ENCODE peak calls at places on chromosomes 12 and 14, in nine cellular contexts. One of them, this sample, is unnamed.

GRCh38 chr12:95582230-95583058 is 31.2 kb upstream of the USP44 start:
- DNase-seq in ovary: no peak
- DNase-seq in GM12865: no peak
- DNase-seq in upper lobe of right lung: no peak
- DNase-seq in pancreas: no peak
- DNase-seq in colonic mucosa: no peak
- DNase-seq in kidney glomerular epithelial cell: peak
- DNase-seq in islet precursor cell: no peak
- DNase-seq in stimulated activated naive CD4-positive, alpha-beta T cell: no peak
- DNase-seq in this sample: no peak

GRCh38 chr14:71114580-71114979 is 207.3 kb downstream of the PCNX1 start:
- DNase-seq in pancreas: no peak
- DNase-seq in ovary: no peak
- DNase-seq in kidney glomerular epithelial cell: no peak
- DNase-seq in GM12865: no peak
- DNase-seq in islet precursor cell: no peak
- DNase-seq in stimulated activated naive CD4-positive, alpha-beta T cell: no peak
- DNase-seq in upper lobe of right lung: no peak
- DNase-seq in colonic mucosa: no peak
- DNase-seq in this sample: no peak

GRCh38 chr12:50297027-50297426 is 13.7 kb upstream of the LIMA1 start:
- DNase-seq in kidney glomerular epithelial cell: no peak
- DNase-seq in upper lobe of right lung: no peak
- DNase-seq in islet precursor cell: no peak
- DNase-seq in stimulated activated naive CD4-positive, alpha-beta T cell: no peak
- DNase-seq in ovary: no peak
- DNase-seq in pancreas: no peak
- DNase-seq in GM12865: no peak
- DNase-seq in colonic mucosa: peak
- DNase-seq in this sample: no peak

GRCh38 chr14:99982449-99983250 is 82.6 kb upstream of the EVL start:
- DNase-seq in stimulated activated naive CD4-positive, alpha-beta T cell: peak
- DNase-seq in colonic mucosa: peak
- DNase-seq in pancreas: no peak
- DNase-seq in islet precursor cell: no peak
- DNase-seq in GM12865: peak
- DNase-seq in upper lobe of right lung: no peak
- DNase-seq in ovary: peak
- DNase-seq in kidney glomerular epithelial cell: peak
- DNase-seq in this sample: peak

GRCh38 chr14:44785096-44785495 is 176.7 kb downstream of the KLHL28 start:
- DNase-seq in stimulated activated naive CD4-positive, alpha-beta T cell: no peak
- DNase-seq in colonic mucosa: no peak
- DNase-seq in ovary: no peak
- DNase-seq in kidney glomerular epithelial cell: no peak
- DNase-seq in pancreas: no peak
- DNase-seq in GM12865: no peak
- DNase-seq in upper lobe of right lung: no peak
- DNase-seq in islet precursor cell: no peak
- DNase-seq in this sample: no peak

GRCh38 chr12:55955800-55956508 is 9.9 kb downstream of the PMEL start:
- DNase-seq in GM12865: peak
- DNase-seq in colonic mucosa: no peak
- DNase-seq in islet precursor cell: peak
- DNase-seq in stimulated activated naive CD4-positive, alpha-beta T cell: no peak
- DNase-seq in pancreas: no peak
- DNase-seq in ovary: no peak
- DNase-seq in kidney glomerular epithelial cell: peak
- DNase-seq in upper lobe of right lung: no peak
- DNase-seq in this sample: peak

GRCh38 chr12:104903648-104904423 is 54.3 kb downstream of the SLC41A2 start:
- DNase-seq in GM12865: no peak
- DNase-seq in pancreas: no peak
- DNase-seq in ovary: no peak
- DNase-seq in colonic mucosa: no peak
- DNase-seq in upper lobe of right lung: no peak
- DNase-seq in kidney glomerular epithelial cell: no peak
- DNase-seq in stimulated activated naive CD4-positive, alpha-beta T cell: no peak
- DNase-seq in islet precursor cell: no peak
- DNase-seq in this sample: no peak

GRCh38 chr12:21296751-21297406 is 37.8 kb downstream of the SLCO1A2 start:
- DNase-seq in kidney glomerular epithelial cell: no peak
- DNase-seq in stimulated activated naive CD4-positive, alpha-beta T cell: no peak
- DNase-seq in upper lobe of right lung: no peak
- DNase-seq in islet precursor cell: no peak
- DNase-seq in ovary: no peak
- DNase-seq in colonic mucosa: no peak
- DNase-seq in GM12865: peak
- DNase-seq in pancreas: no peak
- DNase-seq in this sample: no peak

GRCh38 chr14:47674546-47675238 is 713 bp downstream of the MDGA2 start:
- DNase-seq in GM12865: no peak
- DNase-seq in colonic mucosa: no peak
- DNase-seq in upper lobe of right lung: peak
- DNase-seq in islet precursor cell: peak
- DNase-seq in kidney glomerular epithelial cell: peak
- DNase-seq in ovary: no peak
- DNase-seq in pancreas: no peak
- DNase-seq in stimulated activated naive CD4-positive, alpha-beta T cell: no peak
- DNase-seq in this sample: no peak

GRCh38 chr12:66352197-66352596 is 49.9 kb downstream of the HELB start:
- DNase-seq in GM12865: peak
- DNase-seq in ovary: no peak
- DNase-seq in colonic mucosa: peak
- DNase-seq in stimulated activated naive CD4-positive, alpha-beta T cell: no peak
- DNase-seq in kidney glomerular epithelial cell: no peak
- DNase-seq in upper lobe of right lung: no peak
- DNase-seq in islet precursor cell: peak
- DNase-seq in pancreas: no peak
- DNase-seq in this sample: no peak

This sample was measured in transverse colon.